ENCODE peak calls at places on chromosomes 3 and 15, in five cellular contexts. One of them, this sample, is unnamed.
A peak's percentile ranks its signal among the peaks of the same experiment; 100 is the strongest.

GRCh38 chr3:48244462-48244861 is 3.6 kb downstream of the ZNF589 start:
- DNase-seq in fibroblast of mammary gland: no peak
- DNase-seq in fibroblast of lung: no peak
- DNase-seq in GM12892: no peak
- DNase-seq in CMK: no peak
- DNase-seq in this sample: no peak

GRCh38 chr3:23981955-23982354 is 36.9 kb downstream of the NR1D2 start:
- DNase-seq in CMK: no peak
- DNase-seq in GM12892: no peak
- DNase-seq in fibroblast of mammary gland: peak; percentile 7
- DNase-seq in fibroblast of lung: no peak
- DNase-seq in this sample: no peak

GRCh38 chr3:124558898-124559649 is 171.2 kb upstream of the UMPS start:
- DNase-seq in fibroblast of lung: peak; percentile 98
- DNase-seq in CMK: no peak
- DNase-seq in fibroblast of mammary gland: peak; percentile 97
- DNase-seq in GM12892: no peak
- DNase-seq in this sample: peak; percentile 93

GRCh38 chr3:65425880-65426279 is 612.8 kb downstream of the MAGI1 start:
- DNase-seq in fibroblast of lung: no peak
- DNase-seq in GM12892: no peak
- DNase-seq in fibroblast of mammary gland: peak; percentile 36
- DNase-seq in CMK: no peak
- DNase-seq in this sample: peak; percentile 18

GRCh38 chr15:33206366-33206765 is 11.9 kb upstream of the FMN1 start:
- DNase-seq in fibroblast of lung: no peak
- DNase-seq in CMK: no peak
- DNase-seq in GM12892: no peak
- DNase-seq in fibroblast of mammary gland: no peak
- DNase-seq in this sample: no peak

GRCh38 chr15:64009241-64009640 is 37.0 kb downstream of the DAPK2 start:
- DNase-seq in fibroblast of mammary gland: peak; percentile 53
- DNase-seq in GM12892: no peak
- DNase-seq in CMK: no peak
- DNase-seq in fibroblast of lung: peak; percentile 31
- DNase-seq in this sample: peak; percentile 44

GRCh38 chr15:90903733-90904536 is 833 bp downstream of the MAN2A2 start:
- DNase-seq in GM12892: no peak
- DNase-seq in fibroblast of mammary gland: no peak
- DNase-seq in CMK: no peak
- DNase-seq in fibroblast of lung: peak; percentile 8
- DNase-seq in this sample: no peak

GRCh38 chr15:88072598-88073385 is 183.7 kb downstream of the NTRK3 start:
- DNase-seq in fibroblast of mammary gland: no peak
- DNase-seq in GM12892: no peak
- DNase-seq in CMK: no peak
- DNase-seq in fibroblast of lung: no peak
- DNase-seq in this sample: no peak

GRCh38 chr3:154749514-154749913 is 319.5 kb upstream of the GPR149 start:
- DNase-seq in CMK: no peak
- DNase-seq in fibroblast of mammary gland: no peak
- DNase-seq in GM12892: no peak
- DNase-seq in fibroblast of lung: no peak
- DNase-seq in this sample: no peak

GRCh38 chr15:67422296-67422695 is 98.6 kb upstream of the C15orf61 start:
- DNase-seq in CMK: no peak
- DNase-seq in GM12892: no peak
- DNase-seq in fibroblast of lung: no peak
- DNase-seq in fibroblast of mammary gland: no peak
- DNase-seq in this sample: no peak

GRCh38 chr3:149080699-149081091 is 5.6 kb downstream of the HLTF start:
- DNase-seq in fibroblast of mammary gland: peak; percentile 67
- DNase-seq in CMK: no peak
- DNase-seq in GM12892: no peak
- DNase-seq in fibroblast of lung: peak; percentile 57
- DNase-seq in this sample: peak; percentile 74

GRCh38 chr3:113947372-113948014 is at the start of gene ZDHHC23:
- DNase-seq in fibroblast of lung: peak; percentile 60
- DNase-seq in fibroblast of mammary gland: peak; percentile 47
- DNase-seq in GM12892: peak; percentile 53
- DNase-seq in CMK: peak; percentile 9
- DNase-seq in this sample: peak; percentile 58

GRCh38 chr15:60021589-60022378 is 17.7 kb downstream of the FOXB1 start:
- DNase-seq in CMK: peak; percentile 91
- DNase-seq in GM12892: no peak
- DNase-seq in fibroblast of mammary gland: no peak
- DNase-seq in fibroblast of lung: peak; percentile 47
- DNase-seq in this sample: no peak

GRCh38 chr3:50676031-50676705 is 1.4 kb downstream of the DOCK3 start:
- DNase-seq in fibroblast of mammary gland: no peak
- DNase-seq in fibroblast of lung: no peak
- DNase-seq in GM12892: no peak
- DNase-seq in CMK: no peak
- DNase-seq in this sample: no peak

GRCh38 chr3:23071758-23072157 is 131.4 kb upstream of the UBE2E2 start:
- DNase-seq in GM12892: peak; percentile 11
- DNase-seq in fibroblast of mammary gland: no peak
- DNase-seq in CMK: no peak
- DNase-seq in fibroblast of lung: no peak
- DNase-seq in this sample: no peak

GRCh38 chr15:98787190-98787589 is 138.9 kb downstream of the IGF1R start:
- DNase-seq in GM12892: no peak
- DNase-seq in CMK: no peak
- DNase-seq in fibroblast of mammary gland: no peak
- DNase-seq in fibroblast of lung: peak; percentile 42
- DNase-seq in this sample: no peak

GRCh38 chr15:55791576-55792400 is 48.8 kb upstream of the PRTG start:
- DNase-seq in GM12892: no peak
- DNase-seq in fibroblast of lung: peak; percentile 94
- DNase-seq in fibroblast of mammary gland: peak; percentile 72
- DNase-seq in CMK: no peak
- DNase-seq in this sample: peak; percentile 90

GRCh38 chr3:16203031-16203430 is 28.6 kb downstream of the GALNT15 start:
- DNase-seq in GM12892: no peak
- DNase-seq in fibroblast of lung: peak; percentile 86
- DNase-seq in CMK: no peak
- DNase-seq in fibroblast of mammary gland: peak; percentile 64
- DNase-seq in this sample: peak; percentile 55

GRCh38 chr15:68384451-68385239 is 47.3 kb downstream of the ITGA11 start:
- DNase-seq in fibroblast of mammary gland: peak; percentile 94
- DNase-seq in GM12892: no peak
- DNase-seq in fibroblast of lung: peak; percentile 95
- DNase-seq in CMK: no peak
- DNase-seq in this sample: peak; percentile 96

GRCh38 chr15:89790661-89791060 is 14.5 kb downstream of the MESP2 start:
- DNase-seq in CMK: no peak
- DNase-seq in fibroblast of lung: no peak
- DNase-seq in GM12892: no peak
- DNase-seq in fibroblast of mammary gland: no peak
- DNase-seq in this sample: no peak

GRCh38 chr3:155941354-155941753 is 70.9 kb downstream of the GMPS start:
- DNase-seq in GM12892: no peak
- DNase-seq in fibroblast of lung: no peak
- DNase-seq in CMK: no peak
- DNase-seq in fibroblast of mammary gland: no peak
- DNase-seq in this sample: no peak

GRCh38 chr3:135325096-135325495 is 530.0 kb downstream of the EPHB1 start:
- DNase-seq in GM12892: no peak
- DNase-seq in fibroblast of lung: no peak
- DNase-seq in fibroblast of mammary gland: no peak
- DNase-seq in CMK: no peak
- DNase-seq in this sample: no peak

GRCh38 chr3:143360244-143360643 is 240.7 kb downstream of the CHST2 start:
- DNase-seq in fibroblast of mammary gland: peak; percentile 68
- DNase-seq in fibroblast of lung: peak; percentile 66
- DNase-seq in GM12892: no peak
- DNase-seq in CMK: no peak
- DNase-seq in this sample: peak; percentile 52

GRCh38 chr15:48062476-48062875 is 58.3 kb upstream of the SLC24A5 start:
- DNase-seq in fibroblast of mammary gland: peak; percentile 19
- DNase-seq in GM12892: no peak
- DNase-seq in fibroblast of lung: peak; percentile 68
- DNase-seq in CMK: no peak
- DNase-seq in this sample: no peak

GRCh38 chr3:33089515-33089914 is 7.4 kb downstream of the GLB1 start:
- DNase-seq in fibroblast of lung: no peak
- DNase-seq in GM12892: no peak
- DNase-seq in CMK: no peak
- DNase-seq in fibroblast of mammary gland: no peak
- DNase-seq in this sample: no peak

GRCh38 chr3:67076607-67077006 is 78.5 kb downstream of the KBTBD8 start:
- DNase-seq in CMK: no peak
- DNase-seq in fibroblast of mammary gland: no peak
- DNase-seq in fibroblast of lung: no peak
- DNase-seq in GM12892: no peak
- DNase-seq in this sample: no peak

GRCh38 chr3:195754906-195755305 is 34.1 kb downstream of the MUC20 start:
- DNase-seq in fibroblast of lung: no peak
- DNase-seq in fibroblast of mammary gland: no peak
- DNase-seq in CMK: no peak
- DNase-seq in GM12892: no peak
- DNase-seq in this sample: no peak

GRCh38 chr3:4562595-4562994 is 69.4 kb downstream of the ITPR1 start:
- DNase-seq in CMK: no peak
- DNase-seq in fibroblast of mammary gland: no peak
- DNase-seq in GM12892: no peak
- DNase-seq in fibroblast of lung: no peak
- DNase-seq in this sample: no peak

GRCh38 chr15:49103676-49104075 is 51.7 kb downstream of the COPS2 start:
- DNase-seq in CMK: no peak
- DNase-seq in fibroblast of lung: no peak
- DNase-seq in GM12892: no peak
- DNase-seq in fibroblast of mammary gland: no peak
- DNase-seq in this sample: no peak

GRCh38 chr15:92878593-92879053 is 21.5 kb upstream of the CHD2 start:
- DNase-seq in GM12892: no peak
- DNase-seq in CMK: no peak
- DNase-seq in fibroblast of mammary gland: no peak
- DNase-seq in fibroblast of lung: no peak
- DNase-seq in this sample: no peak

GRCh38 chr15:33150516-33150915 is 44.0 kb downstream of the FMN1 start:
- DNase-seq in GM12892: no peak
- DNase-seq in CMK: no peak
- DNase-seq in fibroblast of mammary gland: no peak
- DNase-seq in fibroblast of lung: no peak
- DNase-seq in this sample: no peak

GRCh38 chr15:29071193-29071906 is 185.6 kb downstream of the APBA2 start:
- DNase-seq in fibroblast of lung: no peak
- DNase-seq in GM12892: no peak
- DNase-seq in fibroblast of mammary gland: no peak
- DNase-seq in CMK: no peak
- DNase-seq in this sample: no peak

GRCh38 chr3:99505646-99506269 is 132.6 kb upstream of the COL8A1 start:
- DNase-seq in GM12892: peak; percentile 25
- DNase-seq in fibroblast of mammary gland: peak; percentile 98
- DNase-seq in CMK: no peak
- DNase-seq in fibroblast of lung: peak; percentile 98
- DNase-seq in this sample: peak; percentile 94

GRCh38 chr3:20054549-20054987 is 14.3 kb downstream of the KAT2B start:
- DNase-seq in fibroblast of lung: peak; percentile 83
- DNase-seq in GM12892: no peak
- DNase-seq in fibroblast of mammary gland: peak; percentile 96
- DNase-seq in CMK: no peak
- DNase-seq in this sample: peak; percentile 79

GRCh38 chr15:101407439-101407838 is 82.1 kb downstream of the PCSK6 start:
- DNase-seq in fibroblast of lung: no peak
- DNase-seq in GM12892: peak; percentile 53
- DNase-seq in CMK: no peak
- DNase-seq in fibroblast of mammary gland: no peak
- DNase-seq in this sample: no peak

GRCh38 chr15:43911235-43911661 is 84.4 kb downstream of the WDR76 start:
- DNase-seq in fibroblast of mammary gland: peak; percentile 99
- DNase-seq in fibroblast of lung: peak; percentile 99
- DNase-seq in CMK: no peak
- DNase-seq in GM12892: no peak
- DNase-seq in this sample: peak; percentile 99

GRCh38 chr15:72285927-72286516 is 13.7 kb upstream of the PARP6 start:
- DNase-seq in CMK: no peak
- DNase-seq in fibroblast of lung: peak; percentile 12
- DNase-seq in GM12892: no peak
- DNase-seq in fibroblast of mammary gland: no peak
- DNase-seq in this sample: peak; percentile 15

GRCh38 chr15:90362936-90363212 is 10.8 kb downstream of the ZNF774 start:
- DNase-seq in fibroblast of mammary gland: peak; percentile 92
- DNase-seq in fibroblast of lung: peak; percentile 92
- DNase-seq in CMK: no peak
- DNase-seq in GM12892: no peak
- DNase-seq in this sample: peak; percentile 96